ENCODE peak calls at places on chromosome 11, in four cellular contexts. K is astrocyte of the hippocampus, W is ACHN, L is foreskin melanocyte. E is an unnamed sample.

GRCh38 chr11:8777907-8778767 is 95.5 kb downstream of the RPL27A start:
- DNase-seq in W (no peak), L (no peak), K (peak; percentile 75), E (no peak)

GRCh38 chr11:69481393-69481844 is at the start of gene LINC01488:
- DNase-seq in W (no peak), L (no peak), K (no peak), E (no peak)

GRCh38 chr11:3341298-3341697 is 37.6 kb downstream of the ZNF195 start:
- DNase-seq in K (no peak), L (no peak), W (peak; percentile 30), E (peak; percentile 63)

GRCh38 chr11:102730036-102730815 is 5.5 kb upstream of the MMP8 start:
- DNase-seq in L (no peak), K (no peak), W (no peak), E (no peak)

GRCh38 chr11:795638-796564 is 2.2 kb downstream of the SLC25A22 start:
- DNase-seq in W (peak; percentile 81), L (no peak), K (peak; percentile 85), E (peak; percentile 64)

GRCh38 chr11:1390603-1391164 is 950 bp downstream of the BRSK2 start:
- DNase-seq in L (no peak), K (peak; percentile 44), W (no peak), E (no peak)

GRCh38 chr11:120182790-120183491 is 27.9 kb upstream of the OAF start:
- DNase-seq in W (peak; percentile 44), L (no peak), K (no peak), E (peak; percentile 29)

GRCh38 chr11:76074178-76075112 is 131.9 kb downstream of the WNT11 start:
- DNase-seq in L (no peak), K (peak; percentile 8), W (no peak), E (no peak)

GRCh38 chr11:121890377-121890776 is 225.6 kb downstream of the BLID start:
- DNase-seq in K (peak; percentile 97), L (peak; percentile 52), W (no peak), E (no peak)

GRCh38 chr11:37657645-37658044 is 1059.6 kb upstream of the RAG2 start:
- DNase-seq in W (peak; percentile 2), K (peak; percentile 9), L (no peak), E (no peak)

GRCh38 chr11:65432686-65433582 is 10.3 kb downstream of the NEAT1 start:
- DNase-seq in L (no peak), K (peak; percentile 41), W (peak; percentile 33), E (no peak)

GRCh38 chr11:1167751-1168231 is 10.0 kb downstream of the MUC5AC start:
- DNase-seq in L (no peak), W (no peak), K (no peak), E (no peak)

GRCh38 chr11:118851970-118852369 is 31.7 kb upstream of the CXCR5 start:
- DNase-seq in K (no peak), L (no peak), W (no peak), E (no peak)

GRCh38 chr11:8372641-8373381 is 109.1 kb upstream of the LMO1 start:
- DNase-seq in W (no peak), K (no peak), L (no peak), E (no peak)

GRCh38 chr11:45924036-45924915 is 1.8 kb downstream of the LARGE2 start:
- DNase-seq in K (no peak), L (no peak), W (no peak), E (no peak)

GRCh38 chr11:450809-451451 is 851 bp downstream of the PTDSS2 start:
- DNase-seq in K (peak; percentile 81), L (peak; percentile 28), W (peak; percentile 59), E (peak; percentile 79)

GRCh38 chr11:46675288-46675851 is 25.0 kb downstream of the ARHGAP1 start:
- DNase-seq in K (peak; percentile 73), W (peak; percentile 18), L (no peak), E (peak; percentile 65)

GRCh38 chr11:107591446-107592236 is 694 bp downstream of the ELMOD1 start:
- DNase-seq in W (no peak), L (no peak), K (peak; percentile 54), E (no peak)

GRCh38 chr11:22752908-22753310 is 76.7 kb downstream of the SVIP start:
- DNase-seq in K (no peak), L (no peak), W (no peak), E (no peak)

GRCh38 chr11:109027851-109028250 is 363.0 kb downstream of the DDX10 start:
- DNase-seq in W (peak; percentile 82), L (no peak), K (no peak), E (no peak)

GRCh38 chr11:61679893-61680621 is at the start of gene DAGLA:
- DNase-seq in K (peak; percentile 83), L (peak; percentile 34), W (peak; percentile 48), E (peak; percentile 53)

GRCh38 chr11:12812849-12813248 is 138.6 kb downstream of the TEAD1 start:
- DNase-seq in W (no peak), L (no peak), K (peak; percentile 31), E (no peak)

GRCh38 chr11:126006068-126006467 is 56.6 kb downstream of the CDON start:
- DNase-seq in L (no peak), W (no peak), K (no peak), E (no peak)

GRCh38 chr11:67645521-67646457 is 4.7 kb downstream of the ACY3 start:
- DNase-seq in W (no peak), L (no peak), K (no peak), E (no peak)

GRCh38 chr11:75189911-75190310 is 39.0 kb downstream of the SLCO2B1 start:
- DNase-seq in W (no peak), K (no peak), L (no peak), E (no peak)

GRCh38 chr11:93895106-93895862 is 44.9 kb upstream of the VSTM5 start:
- DNase-seq in L (peak; percentile 24), W (peak; percentile 64), K (peak; percentile 92), E (peak; percentile 25)

GRCh38 chr11:65786786-65787636 is at the start of gene OVOL1:
- DNase-seq in W (no peak), L (no peak), K (no peak), E (peak; percentile 73)